ENCODE peak calls at places on chromosomes 3 and 15, in seven cellular contexts. O, F, B, X, N, I and T are unnamed samples.
A peak's percentile ranks its signal among the peaks of the same experiment; 100 is the strongest.

GRCh38 chr15:79644091-79644490 is 212.0 kb downstream of the MINAR1 start:
- DNase-seq in O (no peak), F (no peak), B (no peak), X (no peak), N (no peak), I (no peak), T (no peak)

GRCh38 chr3:174532216-174532615 is 326.9 kb upstream of the NAALADL2 start:
- DNase-seq in O (no peak), F (no peak), B (no peak), X (no peak), N (no peak), I (no peak), T (no peak)

GRCh38 chr3:126134219-126134975 is 46.0 kb downstream of the ALDH1L1 start:
- DNase-seq in O (no peak), F (peak; percentile 45), B (peak; percentile 74), X (no peak), N (peak; percentile 69), I (peak; percentile 67), T (peak; percentile 38)

GRCh38 chr3:138995706-138996105 is 10.4 kb downstream of the PRR23A start:
- DNase-seq in O (no peak), F (no peak), B (no peak), X (no peak), N (no peak), I (no peak), T (no peak)

GRCh38 chr15:68640791-68641331 is 62.1 kb downstream of the CORO2B start:
- DNase-seq in O (no peak), F (no peak), B (no peak), X (no peak), N (no peak), I (peak; percentile 39), T (no peak)

GRCh38 chr3:71547254-71548198 is 36.0 kb downstream of the FOXP1 start:
- DNase-seq in O (no peak), F (no peak), B (no peak), X (no peak), N (peak; percentile 34), I (no peak), T (no peak)

GRCh38 chr3:47365213-47366153 is 15.3 kb upstream of the PTPN23 start:
- DNase-seq in O (no peak), F (no peak), B (no peak), X (no peak), N (peak; percentile 21), I (peak; percentile 15), T (no peak)

GRCh38 chr3:182609575-182610156 is 183.6 kb upstream of the ATP11B start:
- DNase-seq in O (no peak), F (no peak), B (no peak), X (no peak), N (peak; percentile 16), I (no peak), T (no peak)

GRCh38 chr15:73867956-73868355 is 5.4 kb upstream of the TBC1D21 start:
- DNase-seq in O (no peak), F (no peak), B (no peak), X (no peak), N (no peak), I (no peak), T (no peak)

GRCh38 chr3:177057768-177058167 is 139.5 kb downstream of the TBL1XR1 start:
- DNase-seq in O (peak; percentile 60), F (peak; percentile 21), B (no peak), X (no peak), N (no peak), I (no peak), T (peak; percentile 22)

GRCh38 chr15:31327674-31328424 is 1.2 kb downstream of the KLF13 start:
- DNase-seq in O (no peak), F (peak; percentile 77), B (peak; percentile 48), X (no peak), N (peak; percentile 79), I (peak; percentile 65), T (peak; percentile 76)

GRCh38 chr15:56817266-56817665 is 84.0 kb upstream of the ZNF280D start:
- DNase-seq in O (no peak), F (no peak), B (no peak), X (no peak), N (no peak), I (no peak), T (no peak)

GRCh38 chr3:100754563-100755334 is 45.5 kb downstream of the TFG start:
- DNase-seq in O (no peak), F (no peak), B (no peak), X (no peak), N (no peak), I (no peak), T (no peak)

GRCh38 chr15:31605467-31605931 is 278.9 kb downstream of the KLF13 start:
- DNase-seq in O (no peak), F (no peak), B (no peak), X (no peak), N (no peak), I (no peak), T (no peak)

GRCh38 chr3:9747267-9747666 is 2.5 kb upstream of the OGG1 start:
- DNase-seq in O (no peak), F (no peak), B (no peak), X (no peak), N (no peak), I (no peak), T (no peak)

GRCh38 chr15:67146214-67146613 is 80.8 kb downstream of the SMAD3 start:
- DNase-seq in O (no peak), F (no peak), B (peak; percentile 77), X (no peak), N (peak; percentile 68), I (peak; percentile 45), T (no peak)

GRCh38 chr3:73786346-73786807 is 161.6 kb upstream of the PDZRN3 start:
- DNase-seq in O (no peak), F (no peak), B (peak; percentile 65), X (peak; percentile 63), N (no peak), I (peak; percentile 17), T (no peak)

GRCh38 chr15:56869573-56869972 is 48.9 kb upstream of the TCF12 start:
- DNase-seq in O (no peak), F (no peak), B (peak; percentile 50), X (no peak), N (peak; percentile 43), I (peak; percentile 24), T (no peak)

GRCh38 chr3:44993471-44994205 is 17.6 kb downstream of the EXOSC7 start:
- DNase-seq in O (no peak), F (no peak), B (no peak), X (no peak), N (no peak), I (no peak), T (no peak)
- H3K4me1 ChIP-seq in O (peaks cover 5% of the 10 kb centered on the region), F (peaks cover 11% of the 10 kb centered on the region), B (no peaks in the 10 kb centered on the region), X (peaks cover 8% of the 10 kb centered on the region), N (peaks cover 37% of the 10 kb centered on the region), I (peaks cover 28% of the 10 kb centered on the region), T (peaks cover 26% of the 10 kb centered on the region)

DNA sequence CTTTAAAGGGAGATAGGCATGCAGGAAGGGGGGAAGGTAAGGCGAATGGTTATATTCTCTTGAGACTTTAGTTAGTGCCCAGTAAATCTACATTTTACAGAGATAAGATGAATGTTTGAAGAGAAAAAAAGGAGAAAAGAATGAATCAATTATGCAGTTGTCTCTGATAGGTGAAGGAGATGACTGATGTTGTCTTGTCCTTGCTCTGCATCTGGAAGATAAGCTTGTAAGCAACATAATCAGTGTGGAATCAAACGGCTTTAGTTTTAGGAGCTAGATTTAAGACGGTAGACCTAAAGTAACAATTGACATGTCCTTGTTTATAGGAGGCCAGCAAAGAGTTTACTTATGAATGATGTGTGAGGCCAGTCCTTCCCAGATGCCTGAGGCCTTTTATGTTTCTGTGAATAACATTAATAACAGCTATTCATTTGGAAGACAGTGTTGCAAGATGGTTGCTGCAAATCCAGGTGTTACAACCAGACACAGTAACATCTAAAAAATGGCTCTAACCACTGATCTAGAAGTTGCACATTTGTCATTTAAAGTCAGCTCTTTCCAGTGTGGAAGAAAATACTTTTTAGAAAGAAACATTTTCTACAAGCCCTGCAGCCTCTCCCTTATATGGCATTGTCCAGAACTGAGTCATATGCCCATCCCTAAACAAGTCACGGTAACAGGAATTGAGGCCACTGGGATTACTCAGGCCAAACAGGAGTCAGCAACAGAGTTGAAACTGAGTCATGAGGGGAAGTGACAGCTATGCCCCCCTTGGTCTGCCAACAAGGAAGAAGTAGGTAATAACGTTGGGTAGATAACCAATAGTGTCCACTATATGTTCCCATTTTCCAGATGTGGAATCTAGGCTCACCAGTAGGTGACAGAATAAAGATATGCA is 77.5 kb upstream of the FBN1 start:
- DNase-seq in O (no peak), F (no peak), B (no peak), X (no peak), N (no peak), I (no peak), T (no peak)
- H3K36me3 ChIP-seq in O (no peaks in the 10 kb centered on the region), F (no peaks in the 10 kb centered on the region), B (no peaks in the 10 kb centered on the region), X (no peaks in the 10 kb centered on the region), N (no peaks in the 10 kb centered on the region), I (no peaks in the 10 kb centered on the region), T (no peaks in the 10 kb centered on the region)

GRCh38 chr3:111598139-111598538 is 3.0 kb upstream of the ZBED2 start:
- DNase-seq in O (no peak), F (no peak), B (no peak), X (no peak), N (no peak), I (no peak), T (no peak)

GRCh38 chr3:111595239-111595638 is at the start of gene ZBED2:
- DNase-seq in O (no peak), F (no peak), B (no peak), X (no peak), N (no peak), I (no peak), T (no peak)

GRCh38 chr3:111596328-111596727 is 1.2 kb upstream of the ZBED2 start:
- DNase-seq in O (no peak), F (no peak), B (no peak), X (no peak), N (no peak), I (no peak), T (no peak)

GRCh38 chr3:111601810-111602209 is 6.7 kb upstream of the ZBED2 start:
- DNase-seq in O (no peak), F (no peak), B (no peak), X (no peak), N (no peak), I (no peak), T (no peak)

DNA sequence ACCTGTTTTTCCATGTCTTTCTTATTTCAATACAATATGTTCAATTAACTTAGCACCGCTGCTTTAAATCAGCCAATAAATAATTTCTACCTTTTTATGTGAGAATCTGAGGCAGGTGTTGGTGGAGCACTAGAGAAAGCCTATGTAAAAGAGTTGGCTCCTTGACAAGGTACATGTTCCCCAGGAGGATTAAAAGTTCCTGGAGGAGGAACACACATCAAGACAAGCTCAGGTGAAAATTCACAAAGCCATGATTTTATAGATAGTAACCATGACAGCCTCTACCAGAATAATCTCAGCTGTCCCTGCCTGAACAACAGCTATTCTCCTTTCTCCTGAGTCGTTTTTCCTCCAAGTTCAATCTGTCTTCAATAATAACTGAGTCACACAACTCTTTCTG is 3.4 kb upstream of the ZBED2 start:
- DNase-seq in O (no peak), F (no peak), B (no peak), X (no peak), N (no peak), I (no peak), T (no peak)
- H3K4me1 ChIP-seq in O (no peaks in the 10 kb centered on the region), F (peaks cover 10% of the 10 kb centered on the region), B (no peaks in the 10 kb centered on the region), X (no peaks in the 10 kb centered on the region), N (no peaks in the 10 kb centered on the region), I (no peaks in the 10 kb centered on the region), T (peaks cover 12% of the 10 kb centered on the region)

DNA sequence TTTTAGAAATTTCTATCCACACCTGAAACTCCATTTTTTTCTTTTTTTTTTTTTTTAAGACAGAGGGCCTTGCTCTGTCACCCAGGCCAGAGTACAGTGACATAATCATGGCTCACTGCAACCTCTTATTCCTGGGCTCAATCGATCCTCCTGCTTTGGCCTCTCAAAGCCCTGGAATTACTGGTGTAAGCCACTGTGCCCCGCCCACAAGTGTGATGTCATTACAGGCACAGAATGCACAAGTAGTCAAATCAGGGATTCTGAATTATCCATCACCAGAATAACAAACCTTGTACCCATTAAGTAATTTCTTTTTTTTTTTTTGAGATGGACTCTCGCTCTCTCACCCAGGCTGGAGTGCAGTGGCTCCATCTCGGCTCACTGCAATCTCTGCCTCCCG is 1.9 kb downstream of the UQCRC1 start:
- DNase-seq in O (no peak), F (no peak), B (no peak), X (no peak), N (no peak), I (no peak), T (no peak)
- H3K36me3 ChIP-seq in O (peaks cover 16% of the 10 kb centered on the region), F (peaks cover 38% of the 10 kb centered on the region), B (no peaks in the 10 kb centered on the region), X (peaks cover 32% of the 10 kb centered on the region), N (peaks cover 26% of the 10 kb centered on the region), I (peaks cover 57% of the 10 kb centered on the region), T (peaks cover 30% of the 10 kb centered on the region)